ENCODE peak calls at places on chromosomes 16 and 17, in five cellular contexts. F is LNCaP clone FGC; R is A549; Y is mesendoderm; E is CD8-positive, alpha-beta T cell. M is an unnamed sample.

GRCh38 chr17:78315355-78316114 is 44.3 kb downstream of the SOCS3 start:
- DNase-seq in F (no peak), R (peak), Y (peak), E (no peak), M (no peak)

GRCh38 chr17:7415784-7416183 is 4.3 kb upstream of the SPEM1 start:
- DNase-seq in F (no peak), R (no peak), Y (no peak), E (no peak), M (no peak)

GRCh38 chr17:73878923-73879322 is 234.7 kb upstream of the SDK2 start:
- DNase-seq in F (no peak), R (no peak), Y (no peak), E (no peak), M (no peak)

GRCh38 chr16:3022208-3022696 is 1.5 kb downstream of the HCFC1R1 start:
- DNase-seq in F (no peak), R (peak), Y (peak), E (no peak), M (no peak)

GRCh38 chr17:6435968-6436367 is 1.0 kb upstream of the AIPL1 start:
- DNase-seq in F (peak), R (peak), Y (peak), E (peak), M (no peak)

GRCh38 chr16:84607061-84607460 is 10.8 kb downstream of the COTL1 start:
- DNase-seq in F (no peak), R (no peak), Y (no peak), E (no peak), M (no peak)

GRCh38 chr17:924711-925480 is 54.7 kb downstream of the NXN start:
- DNase-seq in F (peak), R (no peak), Y (peak), E (no peak), M (no peak)

GRCh38 chr16:53881371-53881770 is 177.4 kb downstream of the FTO start:
- DNase-seq in F (no peak), R (peak), Y (peak), E (no peak), M (no peak)

GRCh38 chr17:70919241-70919640 is 749.9 kb downstream of the KCNJ2 start:
- DNase-seq in F (no peak), R (no peak), Y (no peak), E (no peak), M (no peak)

GRCh38 chr17:2777242-2777867 is 18.9 kb upstream of the RAP1GAP2 start:
- DNase-seq in F (no peak), R (no peak), Y (peak), E (no peak), M (no peak)

GRCh38 chr16:27373312-27373711 is 28.7 kb upstream of the IL21R start:
- DNase-seq in F (no peak), R (no peak), Y (no peak), E (no peak), M (no peak)

GRCh38 chr17:22512506-22512905 is 820.2 kb downstream of the KCNJ18 start:
- DNase-seq in F (no peak), R (no peak), Y (no peak), E (no peak), M (no peak)

GRCh38 chr16:680967-681745 is 946 bp downstream of the STUB1 start:
- DNase-seq in F (peak), R (no peak), Y (no peak), E (no peak), M (no peak)

GRCh38 chr17:39677581-39678339 is 9.5 kb downstream of the PNMT start:
- DNase-seq in F (no peak), R (no peak), Y (no peak), E (no peak), M (no peak)

GRCh38 chr17:67474081-67474661 is 97.1 kb downstream of the PITPNC1 start:
- DNase-seq in F (no peak), R (no peak), Y (peak), E (no peak), M (no peak)

GRCh38 chr17:81329279-81329926 is 34.3 kb upstream of the SLC38A10 start:
- DNase-seq in F (peak), R (peak), Y (peak), E (no peak), M (no peak)

GRCh38 chr16:79651363-79651762 is 50.8 kb upstream of the MAF start:
- DNase-seq in F (no peak), R (peak), Y (no peak), E (no peak), M (no peak)

GRCh38 chr16:5509794-5510193 is 412.2 kb upstream of the EEF2KMT start:
- DNase-seq in F (peak), R (no peak), Y (no peak), E (no peak), M (no peak)

GRCh38 chr16:11665071-11665491 is 3.2 kb upstream of the SNN start:
- DNase-seq in F (no peak), R (no peak), Y (no peak), E (no peak), M (no peak)

GRCh38 chr17:14864127-14864526 is 401.0 kb downstream of the PMP22 start:
- DNase-seq in F (no peak), R (no peak), Y (no peak), E (no peak), M (no peak)

GRCh38 chr16:66344533-66345145 is 21.9 kb upstream of the CDH5 start:
- DNase-seq in F (no peak), R (no peak), Y (no peak), E (no peak), M (no peak)

GRCh38 chr17:19495828-19496227 is 37.8 kb upstream of the SLC47A1 start:
- DNase-seq in F (no peak), R (no peak), Y (no peak), E (no peak), M (no peak)

GRCh38 chr16:3993052-3993785 is 112.7 kb upstream of the CREBBP start:
- DNase-seq in F (no peak), R (no peak), Y (no peak), E (no peak), M (no peak)

GRCh38 chr16:14375132-14375491 is 254.9 kb downstream of the PARN start:
- DNase-seq in F (no peak), R (no peak), Y (no peak), E (no peak), M (no peak)

DNA sequence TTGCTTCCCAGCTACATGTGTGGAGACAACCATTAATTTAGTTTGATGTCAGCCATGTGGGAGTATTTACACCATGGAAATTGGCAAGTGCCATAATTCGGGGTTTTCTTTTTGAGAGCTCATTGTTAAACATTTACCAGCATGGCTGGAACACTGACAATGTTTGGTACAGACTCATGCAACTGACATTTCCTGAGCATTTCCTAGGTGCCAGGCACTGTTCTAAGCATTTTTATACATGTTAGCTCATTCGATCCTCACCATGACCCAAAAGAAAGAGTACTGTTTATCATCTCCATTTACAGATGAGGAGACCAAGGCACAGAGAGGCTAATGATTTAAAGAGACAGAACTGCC is 86.9 kb downstream of the FOXL1 start:
- DNase-seq in F (no peak), R (no peak), Y (no peak), E (no peak), M (no peak)
- H3K4me3 ChIP-seq in F (no peak), R (peak), Y (no peak), E (no peak), M (no peak)

DNA sequence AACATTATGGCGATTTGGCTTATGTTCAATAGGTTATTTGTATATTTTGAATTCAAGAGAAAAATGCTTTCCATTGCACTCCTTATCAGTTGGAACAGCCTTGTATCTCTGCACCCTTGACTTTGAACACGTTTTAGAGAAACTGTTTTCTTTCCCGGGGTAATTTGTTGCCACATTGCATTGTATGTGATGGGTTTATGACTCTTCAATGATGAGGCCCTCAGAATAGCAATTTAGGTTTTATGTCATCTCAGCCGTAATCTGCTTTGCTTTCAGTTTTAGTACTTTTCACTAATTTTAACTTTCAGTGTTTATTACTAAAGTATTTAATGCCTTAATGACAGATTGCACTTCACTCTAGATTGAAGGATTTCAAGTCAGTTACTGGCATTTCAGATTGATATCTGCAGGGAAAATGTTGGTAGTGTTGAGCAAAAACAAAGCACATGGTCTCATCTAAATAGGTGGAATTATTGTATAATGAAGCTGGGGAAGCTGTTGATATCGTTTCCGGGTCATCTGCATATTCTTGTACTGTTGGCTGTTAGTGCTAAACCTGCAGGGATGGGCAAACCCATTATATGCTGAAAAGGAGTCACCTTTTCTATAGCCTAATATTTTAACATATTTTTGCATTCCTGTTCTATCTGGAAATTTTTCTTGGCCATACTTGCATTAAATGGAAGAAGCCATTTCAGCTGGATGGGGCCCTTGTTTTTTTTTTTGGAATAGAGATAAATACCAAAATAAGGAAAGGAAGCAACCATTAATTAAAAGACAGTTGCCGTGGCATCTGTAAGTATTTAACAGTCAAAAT is 2.0 kb downstream of the LUC7L3 start:
- DNase-seq in F (no peak), R (no peak), Y (no peak), E (no peak), M (no peak)
- H3K4me3 ChIP-seq in F (peak), R (peak), Y (peak), E (peak), M (peak)

GRCh38 chr16:7268182-7268581 is 64.5 kb upstream of the RBFOX1 start:
- DNase-seq in F (no peak), R (peak), Y (peak), E (no peak), M (peak)
- H3K4me3 ChIP-seq in F (no peak), R (no peak), Y (no peak), E (no peak), M (no peak)

DNA sequence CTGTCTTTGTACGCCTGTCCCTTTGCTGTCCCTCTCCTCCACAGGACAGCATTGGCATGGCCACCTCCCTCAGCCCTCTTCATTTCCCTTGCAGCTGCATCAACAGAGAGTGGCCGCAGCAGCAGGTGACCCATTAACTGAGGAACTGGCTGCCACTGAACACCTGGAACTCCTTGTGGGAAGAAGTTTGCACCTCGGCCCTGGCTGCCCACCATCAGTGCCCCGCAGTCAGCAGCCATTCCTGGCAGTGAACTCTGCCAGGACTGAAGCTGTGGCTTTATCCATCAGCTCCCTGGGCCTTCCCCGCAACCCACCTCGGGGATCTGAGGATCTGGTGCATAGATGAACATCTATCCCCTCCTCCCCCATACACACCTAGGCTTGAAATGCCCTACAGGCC is 13.1 kb upstream of the RNF135 start:
- DNase-seq in F (no peak), R (no peak), Y (no peak), E (no peak), M (no peak)
- H3K4me3 ChIP-seq in F (no peak), R (no peak), Y (no peak), E (no peak), M (no peak)

GRCh38 chr17:80263253-80264047 is 2.8 kb downstream of the RNF213 start:
- DNase-seq in F (no peak), R (peak), Y (peak), E (peak), M (no peak)
- H3K4me3 ChIP-seq in F (peak), R (peak), Y (no peak), E (peak), M (no peak)

GRCh38 chr16:69861276-69862030 is 89.7 kb upstream of the CLEC18A start:
- DNase-seq in F (peak), R (no peak), Y (no peak), E (no peak), M (no peak)
- H3K4me3 ChIP-seq in F (no peak), R (no peak), Y (no peak), E (no peak), M (no peak)

M was measured in iPS DF 6.9.